ENCODE peak calls at places on chromosomes 13 and 19, in six cellular contexts. S is IMR-90, C is neuronal stem cell, A is H9, B is H1, L is trophoblast cell. E is an unnamed sample.

GRCh38 chr13:72304121-72304745 is 423.2 kb downstream of the MZT1 start:
- DNase-seq in L (no peak), C (no peak), A (no peak), B (no peak), S (no peak), E (no peak)

GRCh38 chr13:110812111-110812868 is 98.8 kb downstream of the ING1 start:
- DNase-seq in C (no peak), B (peak; percentile 68), L (peak; percentile 29), S (no peak), A (peak; percentile 59), E (no peak)

GRCh38 chr19:4295972-4296771 is 6.0 kb downstream of the TMIGD2 start:
- DNase-seq in S (no peak), B (no peak), A (peak; percentile 63), C (no peak), L (no peak), E (no peak)

GRCh38 chr19:8607386-8607785 is 3.1 kb downstream of the ADAMTS10 start:
- DNase-seq in A (no peak), C (no peak), B (no peak), S (peak; percentile 23), L (no peak), E (no peak)

GRCh38 chr13:113887700-113888201 is 23.9 kb upstream of the GAS6 start:
- DNase-seq in S (no peak), L (no peak), C (no peak), A (no peak), B (no peak), E (no peak)

GRCh38 chr19:38057954-38058690 is 151.1 kb downstream of the SIPA1L3 start:
- DNase-seq in A (no peak), L (peak; percentile 68), B (no peak), S (no peak), C (no peak), E (peak; percentile 37)

GRCh38 chr13:109235901-109236300 is 550.5 kb downstream of the IRS2 start:
- DNase-seq in A (no peak), C (no peak), L (no peak), B (no peak), S (no peak), E (no peak)

GRCh38 chr13:92717857-92718256 is 508.8 kb upstream of the GPC6 start:
- DNase-seq in L (no peak), S (no peak), A (no peak), C (no peak), B (no peak), E (no peak)

GRCh38 chr13:38979891-38980627 is 10.6 kb downstream of the STOML3 start:
- DNase-seq in A (no peak), L (peak; percentile 8), C (peak; percentile 83), S (no peak), B (no peak), E (no peak)

GRCh38 chr13:27022571-27023311 is 148.9 kb downstream of the USP12 start:
- DNase-seq in L (no peak), B (no peak), A (peak; percentile 10), S (peak; percentile 89), C (no peak), E (peak; percentile 91)

GRCh38 chr19:12789904-12790619 is 1.2 kb upstream of the JUNB start:
- DNase-seq in L (peak; percentile 93), B (peak; percentile 97), S (peak; percentile 93), C (peak; percentile 95), A (peak; percentile 98), E (peak; percentile 98)

GRCh38 chr13:45615501-45616101 is at the start of gene ERICH6B:
- DNase-seq in B (peak; percentile 67), L (no peak), C (peak; percentile 80), S (peak; percentile 7), A (peak; percentile 86), E (peak; percentile 51)

GRCh38 chr13:69565334-69565733 is 542.3 kb upstream of the ATXN8OS start:
- DNase-seq in S (no peak), B (no peak), C (no peak), A (peak; percentile 64), L (peak; percentile 76), E (peak; percentile 85)

GRCh38 chr19:2636897-2637683 is 65.4 kb downstream of the GNG7 start:
- DNase-seq in C (peak; percentile 54), B (peak; percentile 89), A (peak; percentile 86), L (peak; percentile 68), S (peak; percentile 31), E (peak; percentile 52)

GRCh38 chr19:5318306-5318705 is 22.3 kb downstream of the PTPRS start:
- DNase-seq in L (no peak), A (no peak), C (no peak), B (no peak), S (no peak), E (no peak)

GRCh38 chr19:51440846-51441409 is 17.3 kb downstream of the SIGLEC8 start:
- DNase-seq in S (no peak), C (no peak), B (no peak), L (no peak), A (no peak), E (no peak)

GRCh38 chr19:56110515-56111448 is 10.3 kb downstream of the ZNF787 start:
- DNase-seq in A (no peak), S (peak; percentile 39), B (no peak), L (no peak), C (no peak), E (peak; percentile 65)

GRCh38 chr13:44088911-44089851 is 209.5 kb downstream of the LACC1 start:
- DNase-seq in S (no peak), C (no peak), L (peak; percentile 75), B (no peak), A (no peak), E (peak; percentile 17)

GRCh38 chr19:35306473-35307246 is 14.7 kb downstream of the MAG start:
- DNase-seq in B (no peak), A (peak; percentile 66), C (no peak), S (no peak), L (peak; percentile 76), E (no peak)

DNA sequence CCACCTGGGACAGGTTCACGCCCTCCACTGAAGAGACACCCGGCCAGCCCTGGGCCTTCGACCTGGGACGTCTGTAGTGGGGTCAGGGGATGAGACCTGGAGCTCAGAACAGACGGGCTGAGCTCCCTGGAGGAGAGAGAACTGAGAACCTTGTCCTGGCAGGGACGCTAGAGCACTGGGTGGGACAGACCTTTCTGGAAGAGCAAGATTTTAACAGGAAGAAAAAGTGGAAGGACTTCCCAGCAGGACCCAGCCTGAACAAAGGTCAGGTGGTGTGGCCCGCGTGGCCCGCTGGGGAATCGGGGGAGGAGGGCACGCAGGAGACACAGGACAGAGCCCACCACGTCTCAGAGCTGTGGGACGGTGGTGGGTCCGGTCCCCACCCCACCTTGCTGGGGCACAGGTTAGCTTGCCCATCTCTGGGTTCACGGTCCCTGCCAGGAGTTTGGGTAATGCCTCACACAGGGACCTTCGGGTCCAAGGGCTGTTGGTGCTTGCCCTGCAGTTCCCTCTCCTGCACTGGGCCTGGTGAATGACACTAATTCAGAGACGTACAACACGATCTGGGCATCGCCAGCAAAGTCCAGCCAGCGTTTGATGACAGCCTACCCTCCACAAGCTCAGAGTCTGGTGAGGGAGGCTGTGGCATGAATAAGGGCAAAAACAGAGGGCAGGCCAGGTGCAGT is 1.2 kb upstream of the EFNA2 start:
- DNase-seq in S (no peak), B (no peak), C (no peak), A (no peak), L (no peak), E (no peak)
- H3K23ac ChIP-seq in S (no peak overlapping the region), B (no peak overlapping the region), C (peak overlapping the region; percentile 52), A (no peak overlapping the region), L (no peak overlapping the region), E (no peak overlapping the region)

DNA sequence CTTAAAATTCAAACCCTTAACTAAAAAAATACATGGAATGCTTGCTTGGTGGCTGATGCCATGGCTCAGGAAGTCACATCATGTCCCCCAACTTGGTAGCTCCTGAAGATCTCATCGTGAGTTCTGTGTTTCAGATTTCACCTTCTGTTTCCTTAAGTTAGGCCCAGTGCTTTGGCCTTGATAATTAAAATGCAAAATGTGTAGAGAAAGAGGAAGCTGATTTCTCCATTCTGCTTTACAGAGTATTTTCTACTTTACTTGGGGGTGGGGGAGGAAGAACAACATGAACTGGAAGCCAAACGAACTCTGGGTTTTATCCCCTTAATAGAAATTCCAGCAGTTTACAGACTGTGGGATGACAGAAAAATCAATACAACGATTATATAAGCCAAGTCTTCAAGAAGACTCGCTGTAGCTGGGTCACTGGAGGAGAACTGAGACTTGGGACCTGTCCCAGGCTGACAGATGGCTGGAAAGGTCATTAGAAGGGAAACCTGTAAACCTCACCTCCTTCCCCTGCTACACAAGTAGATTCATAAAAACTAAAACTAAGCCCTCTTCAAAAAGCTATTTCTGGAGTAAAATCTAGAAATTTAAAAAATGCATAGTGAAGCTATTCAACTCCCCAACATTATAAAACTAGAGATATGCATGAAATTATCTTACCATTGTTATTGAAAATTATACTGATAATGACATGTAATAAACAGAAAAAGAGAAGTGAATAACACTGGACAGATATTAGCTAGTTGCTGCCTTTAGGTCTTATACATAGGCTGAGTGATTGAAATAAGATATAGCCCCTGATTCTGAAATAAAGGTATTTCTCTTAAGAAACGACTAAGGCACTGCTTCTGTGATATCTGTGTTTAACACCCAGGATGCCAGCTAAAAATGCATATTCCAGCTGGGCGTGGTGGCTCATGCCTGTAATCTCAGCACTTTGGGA is 22.1 kb upstream of the GGACT start:
- DNase-seq in C (no peak), L (no peak), A (no peak), S (no peak), B (no peak), E (no peak)
- H3K9ac ChIP-seq in C (no peak overlapping the region), L (no peak overlapping the region), A (no peak overlapping the region), S (no peak overlapping the region), B (no peak overlapping the region), E (no peak overlapping the region)

GRCh38 chr13:76769238-76769859 is 116.9 kb downstream of the KCTD12 start:
- DNase-seq in L (no peak), S (no peak), B (no peak), C (no peak), A (no peak), E (no peak)

GRCh38 chr13:76762731-76763130 is 123.5 kb downstream of the KCTD12 start:
- DNase-seq in A (no peak), S (no peak), L (no peak), B (no peak), C (no peak), E (no peak)

GRCh38 chr13:76764916-76765315 is 121.3 kb downstream of the KCTD12 start:
- DNase-seq in C (no peak), S (no peak), L (no peak), A (no peak), B (no peak), E (no peak)

GRCh38 chr13:76759877-76760276 is 126.3 kb downstream of the KCTD12 start:
- DNase-seq in B (no peak), L (no peak), S (peak; percentile 18), C (no peak), A (no peak), E (peak; percentile 75)

GRCh38 chr13:76764429-76764828 is 121.8 kb downstream of the KCTD12 start:
- DNase-seq in B (no peak), A (no peak), C (no peak), L (peak; percentile 28), S (peak; percentile 10), E (no peak)
- H3K14ac ChIP-seq in B (no peak overlapping the region), A (no peak overlapping the region), C (no peak overlapping the region), L (no peak overlapping the region), S (no peak overlapping the region), E (peak overlapping the region; percentile 64)

DNA sequence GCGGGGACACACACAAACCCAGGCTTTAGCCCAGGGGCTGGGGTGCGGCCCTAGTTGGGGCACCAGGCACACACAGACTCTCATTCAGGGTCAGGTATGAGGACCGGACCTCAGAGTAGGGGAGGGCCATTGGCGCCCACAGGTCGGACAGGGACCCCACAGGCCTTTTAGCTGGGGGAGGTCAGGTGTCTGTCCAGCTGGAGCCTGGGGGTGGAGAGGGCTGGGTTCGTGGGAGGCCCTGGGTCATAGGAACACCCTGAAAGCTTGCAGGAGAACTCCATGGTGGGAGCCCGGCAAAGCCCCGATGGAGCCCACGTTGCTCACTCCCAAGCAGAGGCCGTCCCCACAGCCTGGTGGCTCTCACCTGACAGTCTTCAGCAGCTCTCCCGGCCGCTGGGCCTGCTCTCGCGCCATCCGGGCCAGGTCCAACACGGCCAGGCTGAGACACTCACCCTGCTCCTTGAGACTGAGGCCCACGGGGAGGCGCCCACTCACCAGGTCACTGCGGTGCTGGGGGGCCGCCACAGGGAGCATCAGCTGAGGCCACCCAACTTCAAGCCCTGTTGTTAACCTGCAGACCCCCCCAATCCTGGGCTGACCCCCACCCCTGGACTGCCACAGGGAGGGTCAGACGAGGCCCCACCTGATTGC is 5.0 kb downstream of the JAK3 start:
- DNase-seq in S (no peak), A (no peak), C (no peak), B (no peak), L (no peak), E (no peak)
- H3K23ac ChIP-seq in S (no peak overlapping the region), A (no peak overlapping the region), C (peak overlapping the region; percentile 95), B (no peak overlapping the region), L (no peak overlapping the region), E (no peak overlapping the region)